ENCODE peak calls at places on chromosome 18, in nine cellular contexts. F, H, A, N, I, X, B, T and Z are unnamed samples.

GRCh38 chr18:67475673-67476072 is 40.8 kb downstream of the DSEL start:
- DNase-seq in F (no peak), H (no peak), A (no peak), N (peak), I (no peak), X (peak), B (no peak), T (no peak), Z (peak)

GRCh38 chr18:78506031-78506461 is 473.6 kb upstream of the SALL3 start:
- DNase-seq in F (no peak), H (peak), A (no peak), N (no peak), I (no peak), X (no peak), B (no peak), T (peak), Z (no peak)

GRCh38 chr18:24734058-24734457 is 273.6 kb downstream of the HRH4 start:
- DNase-seq in F (no peak), H (peak), A (no peak), N (no peak), I (no peak), X (no peak), B (no peak), T (peak), Z (peak)

GRCh38 chr18:3877678-3878077 is 427.7 kb downstream of the TGIF1 start:
- DNase-seq in F (no peak), H (no peak), A (no peak), N (peak), I (no peak), X (peak), B (no peak), T (no peak), Z (no peak)

GRCh38 chr18:76943542-76944339 is 121.4 kb downstream of the ZNF236 start:
- DNase-seq in F (no peak), H (no peak), A (peak), N (peak), I (no peak), X (peak), B (no peak), T (no peak), Z (peak)

GRCh38 chr18:9742588-9743131 is 34.6 kb downstream of the RAB31 start:
- DNase-seq in F (no peak), H (no peak), A (no peak), N (peak), I (no peak), X (peak), B (peak), T (no peak), Z (peak)

GRCh38 chr18:7415081-7415894 is 151.8 kb upstream of the PTPRM start:
- DNase-seq in F (no peak), H (no peak), A (no peak), N (no peak), I (no peak), X (no peak), B (peak), T (no peak), Z (no peak)

GRCh38 chr18:47141289-47141688 is 9.0 kb downstream of the HDHD2 start:
- DNase-seq in F (no peak), H (no peak), A (no peak), N (no peak), I (no peak), X (no peak), B (no peak), T (no peak), Z (no peak)

GRCh38 chr18:12023375-12023774 is 42.1 kb downstream of the IMPA2 start:
- DNase-seq in F (no peak), H (no peak), A (no peak), N (no peak), I (no peak), X (no peak), B (no peak), T (no peak), Z (no peak)

GRCh38 chr18:45850021-45850420 is 24.5 kb downstream of the SIGLEC15 start:
- DNase-seq in F (no peak), H (no peak), A (no peak), N (no peak), I (no peak), X (no peak), B (no peak), T (no peak), Z (no peak)

GRCh38 chr18:58227361-58227930 is 183.4 kb downstream of the NEDD4L start:
- DNase-seq in F (no peak), H (no peak), A (no peak), N (no peak), I (no peak), X (no peak), B (no peak), T (no peak), Z (no peak)

GRCh38 chr18:576924-577323 is 3.3 kb upstream of the CETN1 start:
- DNase-seq in F (no peak), H (no peak), A (no peak), N (no peak), I (no peak), X (no peak), B (no peak), T (no peak), Z (no peak)

GRCh38 chr18:9913151-9913525 is 678 bp upstream of the VAPA start:
- DNase-seq in F (no peak), H (no peak), A (no peak), N (no peak), I (no peak), X (no peak), B (no peak), T (no peak), Z (no peak)

GRCh38 chr18:33579147-33579867 is 1.3 kb downstream of the ASXL3 start:
- DNase-seq in F (no peak), H (no peak), A (no peak), N (no peak), I (no peak), X (no peak), B (peak), T (peak), Z (no peak)

GRCh38 chr18:69697069-69697468 is 250.6 kb downstream of the CD226 start:
- DNase-seq in F (no peak), H (no peak), A (no peak), N (no peak), I (no peak), X (no peak), B (no peak), T (no peak), Z (no peak)

GRCh38 chr18:62732631-62733030 is 17.3 kb downstream of the PHLPP1 start:
- DNase-seq in F (no peak), H (no peak), A (no peak), N (peak), I (no peak), X (no peak), B (no peak), T (no peak), Z (no peak)

GRCh38 chr18:55435592-55435991 is 152.4 kb downstream of the TCF4 start:
- DNase-seq in F (no peak), H (no peak), A (no peak), N (no peak), I (no peak), X (no peak), B (no peak), T (no peak), Z (no peak)

GRCh38 chr18:23095463-23095862 is 39.8 kb upstream of the CABLES1 start:
- DNase-seq in F (no peak), H (no peak), A (no peak), N (no peak), I (no peak), X (no peak), B (no peak), T (no peak), Z (no peak)
- TF ChIP-seq CTCF in F (no peak), H (peak), A (no peak), N (peak), I (no peak), X (no peak), B (no peak), T (peak), Z (no peak)

GRCh38 chr18:49652841-49653240 is 91.0 kb downstream of the LIPG start:
- DNase-seq in F (no peak), H (no peak), A (no peak), N (no peak), I (no peak), X (no peak), B (peak), T (peak), Z (no peak)
- H3K4me3 ChIP-seq in F (no peak), H (no peak), A (peak), N (no peak), I (no peak), X (no peak), B (no peak), T (no peak), Z (no peak)

DNA sequence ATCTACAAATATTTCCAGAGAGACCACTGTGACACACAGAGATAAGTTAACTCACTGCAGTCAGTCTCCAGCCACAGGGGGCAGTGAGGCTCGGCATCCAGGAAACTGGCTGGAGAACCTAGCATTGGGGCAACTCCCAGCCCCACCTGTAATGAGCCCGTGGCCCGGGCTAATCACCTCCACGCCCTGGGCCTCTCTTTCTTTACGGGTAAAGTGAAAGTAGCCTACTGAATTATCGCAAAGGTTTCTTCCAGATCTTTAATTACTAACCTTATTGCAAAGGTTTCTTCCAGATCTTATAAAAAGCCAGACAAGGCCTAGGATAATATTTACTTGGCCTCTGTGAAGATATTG is 45.6 kb upstream of the ACAA2 start:
- DNase-seq in F (no peak), H (no peak), A (no peak), N (no peak), I (no peak), X (no peak), B (no peak), T (no peak), Z (no peak)
- TF ChIP-seq CTCF in F (peak), H (no peak), A (no peak), N (no peak), I (no peak), X (no peak), B (no peak), T (no peak), Z (no peak)

DNA sequence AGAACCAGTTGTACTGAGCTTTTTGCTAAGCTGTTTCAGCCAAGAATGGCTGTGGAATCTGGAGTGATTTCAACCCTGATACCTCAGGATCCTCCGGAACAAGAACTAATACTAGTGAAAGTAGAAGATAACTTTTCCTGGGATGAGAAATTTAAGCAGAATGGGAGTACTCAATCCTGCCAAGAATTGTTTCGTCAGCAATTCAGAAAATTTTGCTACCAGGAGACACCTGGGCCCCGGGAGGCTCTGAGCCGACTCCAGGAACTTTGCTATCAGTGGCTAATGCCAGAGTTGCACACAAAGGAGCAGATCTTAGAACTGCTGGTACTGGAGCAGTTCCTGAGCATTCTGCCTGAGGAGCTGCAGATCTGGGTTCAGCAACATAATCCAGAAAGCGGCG is 1.6 kb downstream of the ZNF397 start:
- DNase-seq in F (no peak), H (no peak), A (no peak), N (no peak), I (no peak), X (no peak), B (no peak), T (no peak), Z (no peak)
- H3K4me3 ChIP-seq in F (no peak), H (no peak), A (no peak), N (no peak), I (no peak), X (no peak), B (no peak), T (peak), Z (no peak)